ENCODE peak calls at places on chromosomes 2 and 18, in five cellular contexts. W is stomach, X is T-helper 17 cell, Z is ACHN, T is neural crest cell. Q is an unnamed sample.

GRCh38 chr2:55408946-55409868 is 10.4 kb downstream of the CCDC88A start:
- DNase-seq in X (no peak), Z (peak), W (no peak), T (no peak), Q (no peak)

GRCh38 chr2:181680055-181680936 is at the start of gene NEUROD1:
- DNase-seq in W (no peak), X (no peak), Z (peak), T (no peak), Q (no peak)

GRCh38 chr2:60581461-60582282 is 28.2 kb upstream of the BCL11A start:
- DNase-seq in T (peak), W (peak), Z (peak), X (peak), Q (no peak)

GRCh38 chr2:7725132-7725849 is 808.1 kb downstream of the RNF144A start:
- DNase-seq in T (no peak), Z (no peak), X (no peak), W (no peak), Q (no peak)

GRCh38 chr2:44136186-44136585 is 32.5 kb upstream of the PPM1B start:
- DNase-seq in T (no peak), X (no peak), W (no peak), Z (peak), Q (no peak)

GRCh38 chr18:49212819-49213218 is 247.6 kb downstream of the DYM start:
- DNase-seq in Z (no peak), W (no peak), T (no peak), X (no peak), Q (no peak)

GRCh38 chr2:238864207-238865014 is 16.5 kb downstream of the TWIST2 start:
- DNase-seq in T (peak), X (no peak), W (peak), Z (peak), Q (peak)

GRCh38 chr18:13452448-13452811 is 233.9 kb downstream of the LDLRAD4 start:
- DNase-seq in W (peak), X (no peak), Z (peak), T (no peak), Q (peak)

GRCh38 chr2:27781496-27781895 is 10.0 kb downstream of the MRPL33 start:
- DNase-seq in T (no peak), Z (no peak), W (no peak), X (no peak), Q (no peak)

GRCh38 chr2:28161466-28161865 is 231.2 kb upstream of the FOSL2 start:
- DNase-seq in W (no peak), Z (no peak), X (no peak), T (no peak), Q (no peak)

GRCh38 chr2:55418512-55419235 is 982 bp downstream of the CCDC88A start:
- DNase-seq in X (no peak), Z (peak), T (no peak), W (no peak), Q (no peak)

GRCh38 chr2:85619617-85620016 is 3.6 kb downstream of the USP39 start:
- DNase-seq in Z (no peak), W (no peak), X (no peak), T (no peak), Q (peak)

GRCh38 chr2:171487803-171488259 is 34.4 kb upstream of the CYBRD1 start:
- DNase-seq in X (no peak), T (no peak), W (peak), Z (no peak), Q (no peak)

GRCh38 chr2:37809525-37809924 is 115.6 kb upstream of the RMDN2 start:
- DNase-seq in T (no peak), W (peak), X (no peak), Z (peak), Q (no peak)

GRCh38 chr18:44393406-44393805 is 287.3 kb upstream of the SETBP1 start:
- DNase-seq in W (no peak), Z (no peak), T (no peak), X (no peak), Q (no peak)

GRCh38 chr2:239386872-239387445 is 13.9 kb downstream of the HDAC4 start:
- DNase-seq in T (no peak), W (no peak), X (no peak), Z (no peak), Q (no peak)

GRCh38 chr2:236545814-236546480 is 23.7 kb upstream of the ACKR3 start:
- DNase-seq in X (no peak), W (no peak), Z (no peak), T (no peak), Q (no peak)

GRCh38 chr2:30775833-30776232 is 31.4 kb downstream of the CAPN13 start:
- DNase-seq in Z (no peak), W (peak), X (no peak), T (no peak), Q (no peak)

GRCh38 chr2:226792155-226792871 is 7.3 kb downstream of the IRS1 start:
- DNase-seq in X (no peak), W (no peak), Z (peak), T (no peak), Q (no peak)

GRCh38 chr18:30971338-30971956 is 71.1 kb downstream of the DSC3 start:
- DNase-seq in X (no peak), T (no peak), W (no peak), Z (peak), Q (no peak)

GRCh38 chr18:25097119-25098114 is 254.5 kb downstream of the ZNF521 start:
- DNase-seq in Z (no peak), X (no peak), T (no peak), W (no peak), Q (no peak)

GRCh38 chr2:204441316-204441715 is 104.0 kb upstream of the PARD3B start:
- DNase-seq in Z (no peak), T (no peak), W (no peak), X (no peak), Q (no peak)

GRCh38 chr2:17254421-17254820 is 263.8 kb downstream of the RAD51AP2 start:
- DNase-seq in T (no peak), Z (no peak), W (no peak), X (no peak), Q (no peak)

GRCh38 chr2:55224761-55225261 is 7.3 kb downstream of the CLHC1 start:
- DNase-seq in Z (no peak), T (no peak), W (no peak), X (no peak), Q (no peak)

GRCh38 chr2:46329803-46330775 is 32.9 kb downstream of the EPAS1 start:
- DNase-seq in Z (peak), W (no peak), T (no peak), X (no peak), Q (no peak)

GRCh38 chr2:133886735-133887675 is 318.7 kb upstream of the NCKAP5 start:
- DNase-seq in T (peak), W (peak), X (peak), Z (peak), Q (peak)

GRCh38 chr2:188245230-188245629 is 46.4 kb upstream of the GULP1 start:
- DNase-seq in X (no peak), W (no peak), Z (no peak), T (no peak), Q (no peak)

GRCh38 chr2:72914226-72915075 is 2.9 kb upstream of the EMX1 start:
- DNase-seq in T (no peak), W (peak), X (no peak), Z (no peak), Q (no peak)

GRCh38 chr2:98936917-98937351 is 909 bp upstream of the CRACDL start:
- DNase-seq in T (peak), W (no peak), X (no peak), Z (no peak), Q (no peak)

GRCh38 chr2:132515010-132515409 is 98.4 kb downstream of the GPR39 start:
- DNase-seq in Z (no peak), X (no peak), W (no peak), T (no peak), Q (no peak)

GRCh38 chr2:74554821-74555531 is 456 bp downstream of the DOK1 start:
- DNase-seq in Z (peak), X (no peak), T (peak), W (peak), Q (peak)

GRCh38 chr2:128003463-128003862 is 24.4 kb downstream of the SAP130 start:
- DNase-seq in Z (no peak), X (no peak), W (no peak), T (no peak), Q (no peak)